ENCODE peak calls at places on chromosomes 3 and 15, in nine cellular contexts. F, D, R, M, I, S, V, U and W are unnamed samples.

GRCh38 chr3:100403956-100404548 is 2.7 kb downstream of the LNP1 start:
- DNase-seq in F (no peak), D (no peak), R (no peak), M (no peak), I (no peak), S (no peak), V (no peak), U (no peak), W (no peak)

GRCh38 chr3:106728315-106728821 is 648.9 kb upstream of the CCDC54 start:
- DNase-seq in F (no peak), D (peak; percentile 100), R (no peak), M (peak; percentile 42), I (no peak), S (peak; percentile 28), V (no peak), U (no peak), W (no peak)

GRCh38 chr3:129613205-129613740 is 6.8 kb upstream of the PLXND1 start:
- DNase-seq in F (no peak), D (no peak), R (peak; percentile 72), M (no peak), I (no peak), S (no peak), V (no peak), U (no peak), W (no peak)

GRCh38 chr3:4351164-4351855 is 48.1 kb downstream of the SETMAR start:
- DNase-seq in F (no peak), D (peak; percentile 65), R (no peak), M (no peak), I (no peak), S (no peak), V (no peak), U (no peak), W (no peak)

GRCh38 chr3:148093758-148094157 is 603.9 kb upstream of the AGTR1 start:
- DNase-seq in F (no peak), D (no peak), R (no peak), M (no peak), I (no peak), S (no peak), V (no peak), U (no peak), W (no peak)

GRCh38 chr3:35392187-35392586 is 247.1 kb upstream of the ARPP21 start:
- DNase-seq in F (no peak), D (no peak), R (no peak), M (no peak), I (no peak), S (no peak), V (no peak), U (no peak), W (no peak)

GRCh38 chr3:140568842-140569520 is 108.9 kb upstream of the TRIM42 start:
- DNase-seq in F (no peak), D (no peak), R (no peak), M (no peak), I (no peak), S (peak; percentile 37), V (peak; percentile 43), U (peak; percentile 84), W (peak; percentile 50)

GRCh38 chr3:3739345-3740060 is 59.7 kb upstream of the LRRN1 start:
- DNase-seq in F (no peak), D (no peak), R (no peak), M (no peak), I (no peak), S (no peak), V (no peak), U (no peak), W (no peak)

GRCh38 chr3:64163755-64164148 is 61.5 kb downstream of the PRICKLE2 start:
- DNase-seq in F (no peak), D (peak; percentile 89), R (no peak), M (no peak), I (no peak), S (no peak), V (no peak), U (no peak), W (no peak)

GRCh38 chr3:32021155-32021554 is 39.6 kb downstream of the ZNF860 start:
- DNase-seq in F (no peak), D (no peak), R (no peak), M (no peak), I (no peak), S (no peak), V (no peak), U (no peak), W (no peak)

GRCh38 chr15:68346986-68347385 is 69.4 kb downstream of the FEM1B start:
- DNase-seq in F (no peak), D (no peak), R (no peak), M (no peak), I (no peak), S (no peak), V (no peak), U (no peak), W (no peak)

GRCh38 chr3:49387721-49388120 is 24.1 kb downstream of the RHOA start:
- DNase-seq in F (no peak), D (no peak), R (no peak), M (no peak), I (no peak), S (no peak), V (no peak), U (no peak), W (no peak)

GRCh38 chr3:123493912-123494311 is 45.0 kb upstream of the ADCY5 start:
- DNase-seq in F (no peak), D (no peak), R (no peak), M (no peak), I (no peak), S (no peak), V (no peak), U (no peak), W (no peak)

GRCh38 chr3:30752961-30753360 is 141.5 kb downstream of the GADL1 start:
- DNase-seq in F (no peak), D (peak; percentile 71), R (no peak), M (no peak), I (no peak), S (peak; percentile 48), V (no peak), U (no peak), W (no peak)

GRCh38 chr3:127254730-127255129 is 33.1 kb downstream of the PRR20G start:
- DNase-seq in F (peak; percentile 1), D (no peak), R (no peak), M (peak; percentile 15), I (peak; percentile 40), S (no peak), V (no peak), U (no peak), W (no peak)

GRCh38 chr15:60407406-60407805 is 9.6 kb upstream of the ANXA2 start:
- DNase-seq in F (no peak), D (peak; percentile 91), R (no peak), M (no peak), I (no peak), S (no peak), V (no peak), U (no peak), W (no peak)

GRCh38 chr15:38220874-38221273 is 31.8 kb upstream of the SPRED1 start:
- DNase-seq in F (no peak), D (no peak), R (no peak), M (no peak), I (no peak), S (no peak), V (no peak), U (peak; percentile 55), W (no peak)

GRCh38 chr15:45448066-45448510 is 69.7 kb upstream of the GATM start:
- DNase-seq in F (no peak), D (no peak), R (no peak), M (no peak), I (no peak), S (peak; percentile 39), V (no peak), U (no peak), W (no peak)

GRCh38 chr3:156628095-156628690 is 46.2 kb upstream of the TIPARP start:
- DNase-seq in F (no peak), D (peak; percentile 37), R (no peak), M (no peak), I (no peak), S (no peak), V (no peak), U (no peak), W (no peak)

GRCh38 chr3:156628836-156629618 is 45.4 kb upstream of the TIPARP start:
- DNase-seq in F (no peak), D (no peak), R (no peak), M (no peak), I (no peak), S (no peak), V (no peak), U (peak; percentile 44), W (no peak)

GRCh38 chr3:156630773-156631093 is 43.7 kb upstream of the TIPARP start:
- DNase-seq in F (no peak), D (no peak), R (no peak), M (no peak), I (no peak), S (peak; percentile 42), V (no peak), U (peak; percentile 23), W (no peak)

GRCh38 chr3:156631323-156631722 is 43.1 kb upstream of the TIPARP start:
- DNase-seq in F (no peak), D (no peak), R (no peak), M (no peak), I (no peak), S (no peak), V (no peak), U (peak; percentile 85), W (no peak)

GRCh38 chr3:156630081-156630772 is 44.2 kb upstream of the TIPARP start:
- DNase-seq in F (no peak), D (peak; percentile 67), R (no peak), M (peak; percentile 36), I (no peak), S (peak; percentile 53), V (no peak), U (no peak), W (no peak)
- H3K27ac ChIP-seq in F (no peak overlapping the region), D (no peak overlapping the region), R (no peak overlapping the region), M (no peak overlapping the region), I (no peak overlapping the region), S (peak overlapping the region; percentile 84), V (no peak overlapping the region), U (peak overlapping the region; percentile 77), W (no peak overlapping the region)

DNA sequence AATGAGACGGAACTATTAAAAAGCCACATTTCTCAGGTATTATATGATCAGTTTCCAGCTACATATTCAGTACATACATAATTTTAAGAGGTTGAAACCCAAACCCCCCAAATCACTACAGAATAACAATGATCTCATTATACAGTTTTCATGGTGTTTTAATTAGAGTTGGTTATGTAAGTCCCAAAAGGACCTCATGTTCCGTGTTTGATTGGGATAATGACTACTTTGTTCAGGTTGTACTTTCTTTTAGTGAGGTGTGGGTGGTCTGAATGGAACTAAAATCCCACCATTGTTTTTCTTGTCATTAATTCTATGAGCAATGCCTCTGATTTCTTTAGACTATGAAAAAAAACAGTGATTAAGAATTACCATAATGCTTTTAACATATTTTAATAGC is 905.6 kb downstream of the NAALADL2 start:
- DNase-seq in F (no peak), D (no peak), R (no peak), M (no peak), I (no peak), S (no peak), V (no peak), U (no peak), W (no peak)
- H3K4me1 ChIP-seq in F (no peaks in the 10 kb centered on the region), D (no peaks in the 10 kb centered on the region), R (no peaks in the 10 kb centered on the region), M (no peaks in the 10 kb centered on the region), I (no peaks in the 10 kb centered on the region), S (no peaks in the 10 kb centered on the region), V (no peaks in the 10 kb centered on the region), U (no peaks in the 10 kb centered on the region), W (no peaks in the 10 kb centered on the region)

GRCh38 chr15:85667491-85668424 is 127.0 kb downstream of the KLHL25 start:
- DNase-seq in F (no peak), D (peak; percentile 99), R (no peak), M (peak; percentile 48), I (no peak), S (peak; percentile 28), V (no peak), U (no peak), W (no peak)
- H3K27ac ChIP-seq in F (no peak overlapping the region), D (peak overlapping the region; percentile 92), R (peak overlapping the region; percentile 90), M (no peak overlapping the region), I (peak overlapping the region; percentile 83), S (peak overlapping the region; percentile 55), V (peak overlapping the region; percentile 91), U (peak overlapping the region; percentile 82), W (peak overlapping the region; percentile 88)

GRCh38 chr15:57500256-57500655 is 91.4 kb upstream of the MYZAP start:
- DNase-seq in F (no peak), D (no peak), R (no peak), M (no peak), I (no peak), S (no peak), V (no peak), U (peak; percentile 67), W (no peak)
- H3K4me1 ChIP-seq in F (peaks cover 5% of the 10 kb centered on the region), D (peaks cover 18% of the 10 kb centered on the region), R (peaks cover 59% of the 10 kb centered on the region), M (peaks cover 8% of the 10 kb centered on the region), I (peaks cover 47% of the 10 kb centered on the region), S (peaks cover 29% of the 10 kb centered on the region), V (no peaks in the 10 kb centered on the region), U (peaks cover 96% of the 10 kb centered on the region), W (peaks cover under 1% of the 10 kb centered on the region)